ENCODE peak calls at places on chromosomes 5 and 9, in five cellular contexts. Z is adrenal gland, X is gastrocnemius medialis, G is psoas muscle, U is left ventricle myocardium inferior. D is an unnamed sample.

GRCh38 chr5:107270561-107270960 is 400.2 kb downstream of the EFNA5 start:
- DNase-seq in G (no peak), X (no peak), Z (no peak), U (no peak), D (no peak)

GRCh38 chr5:76874088-76874581 is 24.3 kb downstream of the S100Z start:
- DNase-seq in X (no peak), G (no peak), U (no peak), Z (no peak), D (no peak)

GRCh38 chr5:176736271-176736965 is 73.9 kb upstream of the UNC5A start:
- DNase-seq in G (no peak), Z (peak), U (no peak), X (no peak), D (no peak)

GRCh38 chr9:84271004-84271886 is 69.3 kb downstream of the SLC28A3 start:
- DNase-seq in U (peak), G (peak), X (peak), Z (peak), D (peak)

GRCh38 chr9:91342575-91342974 is 19.1 kb downstream of the AUH start:
- DNase-seq in X (no peak), G (no peak), Z (no peak), U (no peak), D (no peak)

GRCh38 chr5:53343187-53343586 is 137.2 kb upstream of the FST start:
- DNase-seq in G (no peak), Z (no peak), X (no peak), U (no peak), D (peak)

GRCh38 chr9:123418052-123418430 is 62.0 kb downstream of the CRB2 start:
- DNase-seq in Z (no peak), G (no peak), X (no peak), U (no peak), D (no peak)

GRCh38 chr9:125074976-125075375 is 68.4 kb downstream of the SCAI start:
- DNase-seq in G (no peak), X (no peak), Z (no peak), U (no peak), D (peak)

GRCh38 chr9:98075332-98075805 is 18.8 kb downstream of the NANS start:
- DNase-seq in U (no peak), G (no peak), X (no peak), Z (no peak), D (peak)

GRCh38 chr5:178058321-178059012 is 54.9 kb upstream of the N4BP3 start:
- DNase-seq in Z (no peak), G (peak), U (no peak), X (no peak), D (no peak)

GRCh38 chr5:98796197-98796972 is 22.9 kb downstream of the RGMB start:
- DNase-seq in X (no peak), G (no peak), U (no peak), Z (peak), D (peak)

GRCh38 chr9:21970800-21971620 is 23.2 kb downstream of the CDKN2A start:
- DNase-seq in U (no peak), Z (no peak), X (no peak), G (peak), D (no peak)

GRCh38 chr5:144142030-144142825 is 28.2 kb downstream of the YIPF5 start:
- DNase-seq in U (no peak), G (no peak), X (no peak), Z (no peak), D (peak)

GRCh38 chr9:133115604-133116345 is 5.3 kb downstream of the RALGDS start:
- DNase-seq in X (peak), U (peak), G (peak), Z (peak), D (peak)

GRCh38 chr9:127075592-127076380 is 46.6 kb downstream of the ANGPTL2 start:
- DNase-seq in X (no peak), U (no peak), Z (no peak), G (no peak), D (no peak)

GRCh38 chr9:35645736-35646582 is 4.8 kb downstream of the SIT1 start:
- DNase-seq in X (no peak), U (no peak), G (no peak), Z (peak), D (no peak)

GRCh38 chr5:132069994-132070393 is 3.6 kb upstream of the CSF2 start:
- DNase-seq in U (no peak), Z (no peak), X (no peak), G (peak), D (no peak)

GRCh38 chr5:157670662-157671591 is at the start of gene C5orf52:
- DNase-seq in U (peak), X (no peak), G (no peak), Z (peak), D (peak)

GRCh38 chr5:133933169-133933509 is 35.3 kb downstream of the C5orf15 start:
- DNase-seq in Z (no peak), G (no peak), X (no peak), U (no peak), D (no peak)
- H3K4me3 ChIP-seq in Z (no peak), G (no peak), X (no peak), U (no peak), D (no peak)

DNA sequence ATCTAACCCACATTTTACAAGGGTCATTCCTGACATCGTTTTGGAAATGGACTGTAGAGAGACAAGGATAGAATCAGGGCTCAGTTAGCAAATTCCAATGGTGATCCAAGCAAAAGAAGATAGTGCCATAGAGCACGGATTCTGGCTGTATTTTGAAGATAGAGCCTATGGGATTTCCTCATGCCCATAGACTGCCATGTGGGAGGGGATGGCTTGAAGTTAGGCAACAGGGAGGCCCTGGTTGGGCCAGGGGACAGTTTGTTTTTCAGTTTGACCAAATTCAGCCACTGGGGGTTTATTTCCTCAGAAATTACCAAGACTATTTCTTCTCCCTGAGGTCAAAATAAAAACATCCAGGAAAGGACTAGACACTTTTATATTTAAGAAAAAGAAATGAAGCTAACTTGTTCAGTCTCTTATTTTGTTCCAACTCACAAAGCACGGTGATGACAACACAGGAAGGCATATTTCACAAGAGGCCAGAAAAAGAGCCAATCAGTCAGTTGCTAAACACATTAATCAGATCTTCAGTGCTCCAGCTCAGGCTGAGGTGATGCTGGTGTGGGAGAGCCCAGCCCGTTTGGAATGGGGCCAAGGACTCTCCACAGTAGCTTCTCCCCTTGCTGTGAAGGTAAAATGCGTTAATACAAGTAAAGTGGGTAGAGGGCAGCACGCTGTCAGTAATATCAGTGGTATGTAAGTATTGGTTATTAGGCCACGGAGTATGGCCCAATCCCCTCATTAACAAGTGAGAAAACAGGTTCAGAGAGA is 4.4 kb upstream of the DCTN4 start:
- DNase-seq in Z (peak), U (peak), G (peak), X (peak), D (peak)
- TF ChIP-seq CTCF in Z (peak), U (no peak), G (no peak), X (no peak), D (no peak)

GRCh38 chr9:109549386-109549785 is 51.3 kb upstream of the PTPN3 start:
- DNase-seq in G (no peak), U (no peak), Z (no peak), X (no peak), D (no peak)
- H3K4me3 ChIP-seq in G (no peak), U (no peak), Z (no peak), X (no peak), D (no peak)

DNA sequence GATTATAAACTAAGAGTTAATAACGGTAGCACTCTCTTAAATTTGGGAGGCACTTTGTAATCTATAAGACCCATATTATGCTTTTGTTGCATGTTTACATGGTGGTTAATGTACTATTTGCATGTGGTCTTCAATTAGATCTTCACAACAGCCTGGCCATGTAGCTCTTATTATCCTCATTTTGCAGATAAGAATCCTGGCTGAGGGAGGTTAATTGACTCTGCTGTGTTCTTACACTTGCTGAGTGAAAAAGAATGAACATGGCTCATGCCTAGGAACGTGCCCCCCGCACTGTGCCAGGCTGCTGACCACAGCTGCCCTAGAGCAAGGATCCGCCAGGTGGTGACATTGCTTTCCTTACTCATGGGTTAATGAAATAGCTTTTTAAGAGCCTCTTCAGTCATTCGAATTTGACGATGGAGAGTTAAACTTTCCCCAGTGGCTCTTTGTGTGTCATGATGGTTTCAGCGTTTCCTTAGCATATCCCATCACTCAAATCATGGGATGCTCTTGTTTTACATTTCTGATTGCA is 97.9 kb downstream of the CDH6 start:
- DNase-seq in X (no peak), Z (no peak), U (no peak), G (no peak), D (no peak)
- TF ChIP-seq CTCF in X (no peak), Z (no peak), U (no peak), G (no peak), D (no peak)

GRCh38 chr9:95284667-95285066 is 32.8 kb downstream of the FANCC start:
- DNase-seq in X (no peak), G (no peak), Z (no peak), U (no peak), D (no peak)
- H3K4me3 ChIP-seq in X (no peak), G (no peak), Z (no peak), U (no peak), D (no peak)

GRCh38 chr5:95181650-95182049 is 103.2 kb downstream of the MCTP1 start:
- DNase-seq in Z (no peak), G (no peak), X (no peak), U (no peak), D (no peak)

GRCh38 chr5:95172659-95173058 is 112.2 kb downstream of the MCTP1 start:
- DNase-seq in U (no peak), G (no peak), Z (no peak), X (no peak), D (no peak)

GRCh38 chr5:95178046-95178651 is 106.7 kb downstream of the MCTP1 start:
- DNase-seq in G (no peak), U (no peak), X (no peak), Z (no peak), D (peak)
- TF ChIP-seq CTCF in G (no peak), U (peak), X (no peak), Z (no peak), D (no peak)

GRCh38 chr9:136231478-136232297 is 13.9 kb downstream of the QSOX2 start:
- DNase-seq in U (no peak), G (no peak), Z (no peak), X (no peak), D (no peak)
- H3K4me3 ChIP-seq in U (peak), G (no peak), Z (no peak), X (no peak), D (no peak)

GRCh38 chr9:85508616-85509015 is 233.1 kb downstream of the AGTPBP1 start:
- DNase-seq in X (no peak), G (no peak), U (no peak), Z (no peak), D (no peak)
- TF ChIP-seq CTCF in X (peak), G (peak), U (no peak), Z (no peak), D (peak)

D was measured in fibroblast of mammary gland.